ENCODE peak calls at places on chromosomes 12 and 14, in five cellular contexts. G is A549, S is H1, I is K562, A is HepG2. B is an unnamed sample.

GRCh38 chr12:12919666-12920435 is 28.5 kb downstream of the GPRC5A start:
- DNase-seq in S (no peak), G (no peak), I (no peak), A (no peak), B (no peak)

GRCh38 chr14:75047506-75047905 is 3.8 kb downstream of the MLH3 start:
- DNase-seq in A (no peak), I (no peak), S (no peak), G (no peak), B (peak; percentile 21)

GRCh38 chr12:116236148-116236731 is 41.3 kb downstream of the MED13L start:
- DNase-seq in G (peak; percentile 33), A (peak; percentile 43), S (no peak), I (peak; percentile 22), B (peak; percentile 54)

GRCh38 chr14:34247605-34248004 is 214.4 kb downstream of the SPTSSA start:
- DNase-seq in A (no peak), S (no peak), I (no peak), G (no peak), B (no peak)

GRCh38 chr12:120662879-120663278 is 22.5 kb downstream of the CABP1 start:
- DNase-seq in G (no peak), A (no peak), I (no peak), S (no peak), B (no peak)

GRCh38 chr12:109702126-109702841 is 11.3 kb upstream of the FAM222A start:
- DNase-seq in G (no peak), I (no peak), A (no peak), S (no peak), B (no peak)

GRCh38 chr14:101953151-101953550 is 11.2 kb upstream of the DYNC1H1 start:
- DNase-seq in A (no peak), S (no peak), I (no peak), G (no peak), B (no peak)

GRCh38 chr12:89821901-89822300 is 113.3 kb upstream of the ATP2B1 start:
- DNase-seq in I (no peak), S (no peak), G (no peak), A (no peak), B (no peak)

GRCh38 chr14:73503648-73504047 is 12.9 kb downstream of the RIOX1 start:
- DNase-seq in I (no peak), S (no peak), G (no peak), A (no peak), B (peak; percentile 76)

GRCh38 chr12:81759215-81759991 is at the start of gene PPFIA2:
- DNase-seq in A (no peak), G (no peak), S (peak; percentile 29), I (no peak), B (peak; percentile 4)

GRCh38 chr14:34722723-34723545 is 8.5 kb upstream of the CFL2 start:
- DNase-seq in I (peak; percentile 44), A (peak; percentile 71), S (no peak), G (peak; percentile 84), B (peak; percentile 60)

GRCh38 chr14:20346713-20347112 is 3.3 kb downstream of the PARP2 start:
- DNase-seq in A (no peak), I (no peak), G (no peak), S (no peak), B (no peak)

GRCh38 chr14:102249041-102249440 is 55.9 kb downstream of the MOK start:
- DNase-seq in I (no peak), A (no peak), G (no peak), S (no peak), B (peak; percentile 55)

GRCh38 chr14:20429801-20430669 is 5.9 kb downstream of the KLHL33 start:
- DNase-seq in S (no peak), A (peak; percentile 30), G (no peak), I (peak; percentile 47), B (no peak)

GRCh38 chr12:100986595-100987547 is 192.3 kb downstream of the ANO4 start:
- DNase-seq in A (no peak), S (no peak), G (no peak), I (no peak), B (peak; percentile 63)

GRCh38 chr12:49236423-49236822 is 28.5 kb upstream of the TUBA1C start:
- DNase-seq in A (no peak), S (no peak), I (no peak), G (no peak), B (no peak)

GRCh38 chr14:100304825-100305445 is 1.3 kb downstream of the SLC25A29 start:
- DNase-seq in G (peak; percentile 36), A (no peak), I (peak; percentile 53), S (no peak), B (peak; percentile 22)
- TF ChIP-seq MAFK in G (no peak), A (no peak), I (no peak), S (no peak), B (no peak)

GRCh38 chr12:56768424-56768823 is 5.3 kb downstream of the HSD17B6 start:
- DNase-seq in A (peak; percentile 30), I (no peak), G (no peak), S (no peak), B (no peak)
- TF ChIP-seq MAFK in A (no peak), I (no peak), G (no peak), S (no peak), B (no peak)

GRCh38 chr12:40001406-40001805 is 104.5 kb downstream of the SLC2A13 start:
- DNase-seq in S (no peak), G (no peak), I (no peak), A (no peak), B (no peak)

GRCh38 chr12:40002178-40003169 is 103.4 kb downstream of the SLC2A13 start:
- DNase-seq in G (peak; percentile 38), S (no peak), A (peak; percentile 54), I (no peak), B (no peak)
- TF ChIP-seq MAFK in G (no peak), S (no peak), A (no peak), I (no peak), B (no peak)

DNA sequence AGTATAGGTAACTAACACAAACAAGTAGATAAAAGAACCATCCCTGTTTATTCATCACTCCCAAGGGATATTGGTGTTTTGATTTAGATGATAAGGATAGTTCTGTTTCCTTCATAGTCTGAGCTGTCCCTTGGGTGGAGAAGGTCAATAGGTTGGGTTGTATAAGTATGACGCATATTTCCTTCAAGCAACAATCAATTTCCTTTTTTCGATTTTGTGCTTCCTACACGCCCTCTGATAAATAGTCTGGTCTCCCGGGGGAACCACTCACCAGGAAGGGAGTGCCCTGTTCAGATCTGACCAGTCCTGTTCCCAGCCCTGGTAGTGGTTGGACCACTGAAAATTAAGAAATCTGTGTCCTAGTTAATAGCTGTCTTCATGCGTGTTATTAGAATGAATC is 378.7 kb upstream of the FAR2 start:
- DNase-seq in G (no peak), S (no peak), I (no peak), A (no peak), B (no peak)
- TF ChIP-seq MAFK in G (no peak), S (no peak), I (no peak), A (no peak), B (no peak)

B was measured in IMR-90.